ENCODE peak calls at places on chromosomes 11 and 22, in five cellular contexts. L is fibroblast of mammary gland; C is CD8-positive, alpha-beta T cell; T is MCF 10A; Y is left ventricle myocardium inferior. H is an unnamed sample.

GRCh38 chr11:96307748-96308133 is 35.3 kb downstream of the MAML2 start:
- DNase-seq in L (peak; percentile 95), C (no peak), T (peak; percentile 85), Y (no peak), H (peak; percentile 81)

GRCh38 chr11:7896026-7896785 is 34.9 kb downstream of the OR10A6 start:
- DNase-seq in L (no peak), C (no peak), T (no peak), Y (no peak), H (no peak)

GRCh38 chr22:35554297-35554845 is 13.7 kb downstream of the RASD2 start:
- DNase-seq in L (no peak), C (no peak), T (no peak), Y (no peak), H (no peak)

GRCh38 chr22:22911327-22912134 is 23.9 kb downstream of the IGLL5 start:
- DNase-seq in L (no peak), C (no peak), T (no peak), Y (no peak), H (no peak)

GRCh38 chr11:88480217-88480616 is 142.7 kb upstream of the CTSC start:
- DNase-seq in L (peak; percentile 92), C (no peak), T (peak; percentile 69), Y (no peak), H (peak; percentile 78)

GRCh38 chr11:111406589-111406988 is 27.5 kb upstream of the POU2AF1 start:
- DNase-seq in L (no peak), C (no peak), T (no peak), Y (no peak), H (no peak)

GRCh38 chr11:126431401-126432064 is 76.0 kb downstream of the ST3GAL4 start:
- DNase-seq in L (peak; percentile 86), C (no peak), T (peak; percentile 79), Y (peak; percentile 73), H (peak; percentile 58)

GRCh38 chr11:60164550-60165075 is 18.3 kb downstream of the MS4A6A start:
- DNase-seq in L (no peak), C (no peak), T (no peak), Y (no peak), H (no peak)

GRCh38 chr11:67613960-67614715 is 7.4 kb downstream of the NDUFV1 start:
- DNase-seq in L (peak; percentile 24), C (peak; percentile 91), T (peak; percentile 54), Y (peak; percentile 60), H (peak; percentile 60)

GRCh38 chr11:105046898-105047579 is 1.9 kb upstream of the CARD16 start:
- DNase-seq in L (peak; percentile 98), C (no peak), T (peak; percentile 95), Y (no peak), H (peak; percentile 99)

DNA sequence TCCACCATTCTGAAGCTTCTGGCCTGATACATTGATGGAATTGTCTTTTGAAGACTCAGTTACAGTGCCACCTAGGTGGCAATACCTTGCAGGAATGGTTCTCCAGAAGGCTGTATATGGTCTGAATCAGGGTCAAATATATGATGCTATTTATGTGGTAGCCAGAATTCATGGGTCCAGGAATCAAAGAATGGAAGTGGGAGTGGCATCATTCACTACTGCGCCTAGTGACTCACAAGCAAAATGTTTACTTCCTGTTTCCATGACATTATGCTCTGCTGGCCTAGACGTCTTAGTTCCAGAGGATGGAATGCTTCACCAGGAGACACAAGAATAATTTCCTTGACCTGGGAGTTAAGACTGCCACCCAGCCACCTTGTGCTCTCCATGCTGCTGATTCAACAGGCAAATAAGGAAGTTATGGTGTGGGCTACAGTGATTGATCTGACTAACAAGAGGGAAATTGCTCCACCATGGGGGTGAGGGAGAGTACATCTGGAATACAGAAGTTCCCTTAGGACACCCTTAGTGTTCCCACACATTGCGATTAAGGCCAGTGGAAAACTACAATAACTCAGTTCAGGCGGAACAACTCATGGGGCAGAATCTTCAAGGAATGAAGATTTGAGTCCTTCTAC is 491.8 kb downstream of the ETS1 start:
- DNase-seq in L (peak; percentile 69), C (no peak), T (peak; percentile 72), Y (no peak), H (peak; percentile 91)
- TF ChIP-seq CTCF in L (no peak), C (no peak), T (no peak), Y (no peak), H (no peak)

GRCh38 chr11:69044111-69045013 is 4.4 kb upstream of the TPCN2 start:
- DNase-seq in L (peak; percentile 58), C (no peak), T (peak; percentile 71), Y (peak; percentile 78), H (peak; percentile 83)
- TF ChIP-seq CTCF in L (peak; percentile 38), C (no peak), T (no peak), Y (peak; percentile 69), H (peak; percentile 79)

GRCh38 chr11:77517753-77518152 is 43.9 kb upstream of the PAK1 start:
- DNase-seq in L (no peak), C (no peak), T (no peak), Y (no peak), H (no peak)
- TF ChIP-seq CTCF in L (no peak), C (no peak), T (no peak), Y (no peak), H (no peak)

GRCh38 chr22:18152519-18152918 is 2.5 kb downstream of the USP18 start:
- DNase-seq in L (no peak), C (peak; percentile 36), T (no peak), Y (no peak), H (no peak)
- TF ChIP-seq CTCF in L (no peak), C (no peak), T (no peak), Y (no peak), H (no peak)

DNA sequence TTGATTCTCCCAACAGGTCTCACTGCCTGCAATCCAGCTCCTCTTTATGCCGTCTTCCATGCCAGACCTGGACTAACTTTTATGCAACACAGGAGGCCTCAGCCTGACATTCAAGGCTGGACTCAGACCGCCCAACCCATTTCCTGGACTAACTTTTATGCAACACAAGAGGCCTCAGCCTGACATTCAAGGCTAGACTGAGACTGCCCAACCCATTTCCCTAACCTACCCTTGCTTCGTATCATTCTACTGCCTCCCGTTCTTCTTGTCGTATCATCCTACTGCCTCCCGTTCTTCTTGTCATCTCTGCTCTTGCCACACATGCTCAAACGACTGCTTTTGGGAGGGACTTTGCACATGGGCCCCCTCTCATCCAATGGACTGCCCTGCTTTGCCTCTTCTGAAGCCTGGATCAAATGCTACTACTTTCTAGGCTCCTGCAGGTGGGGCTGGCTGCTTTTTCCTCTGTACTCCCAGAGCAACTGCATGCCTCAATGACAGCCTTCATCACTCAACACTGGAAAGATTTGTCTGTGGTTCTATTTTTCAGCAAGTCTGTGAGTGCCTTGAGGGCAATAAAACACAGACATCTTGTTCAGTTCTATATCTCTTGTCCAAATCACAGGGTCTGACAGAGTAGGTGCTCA is 7.8 kb downstream of the TBC1D10A start:
- DNase-seq in L (no peak), C (no peak), T (no peak), Y (peak; percentile 11), H (no peak)
- TF ChIP-seq CTCF in L (no peak), C (no peak), T (no peak), Y (peak; percentile 23), H (peak; percentile 21)

DNA sequence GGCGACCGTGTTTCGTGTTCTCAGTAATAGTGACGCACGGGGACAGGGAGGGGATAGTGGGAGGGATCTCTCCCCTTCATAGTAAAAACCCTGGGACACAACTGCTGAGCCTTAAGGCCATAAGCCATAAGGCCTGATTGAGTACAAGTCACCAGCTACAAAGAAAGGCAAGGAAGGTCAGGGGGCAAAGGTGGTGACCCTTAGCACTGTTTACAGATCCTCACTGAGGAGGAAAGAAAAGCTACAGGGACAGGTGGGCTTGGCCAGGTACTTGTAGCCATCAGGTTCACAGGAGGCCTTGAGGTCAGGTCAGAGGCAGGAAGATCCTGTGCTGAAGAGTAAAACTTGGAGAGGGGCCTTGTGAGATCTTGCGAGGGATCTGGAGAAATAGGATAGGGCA is 15.1 kb upstream of the AMPD3 start:
- DNase-seq in L (no peak), C (no peak), T (no peak), Y (no peak), H (no peak)
- TF ChIP-seq CTCF in L (no peak), C (no peak), T (no peak), Y (no peak), H (no peak)

GRCh38 chr22:19948057-19948760 is 6.6 kb upstream of the TXNRD2 start:
- DNase-seq in L (no peak), C (no peak), T (no peak), Y (no peak), H (no peak)
- TF ChIP-seq CTCF in L (no peak), C (peak; percentile 5), T (no peak), Y (no peak), H (no peak)

GRCh38 chr11:71437879-71438278 is 10.3 kb downstream of the DHCR7 start:
- DNase-seq in L (no peak), C (no peak), T (no peak), Y (no peak), H (no peak)
- TF ChIP-seq CTCF in L (no peak), C (no peak), T (no peak), Y (no peak), H (peak; percentile 22)